ENCODE peak calls at places on chromosomes 6 and 20, in ten cellular contexts. Z, V, K, L, C, N, A, I, P and D are unnamed samples.

GRCh38 chr20:25552977-25553376 is 32.4 kb downstream of the NINL start:
- DNase-seq in Z (no peak), V (no peak), K (no peak), L (no peak), C (no peak), N (no peak), A (no peak), I (no peak), P (no peak), D (no peak)

GRCh38 chr6:7137335-7138106 is 29.8 kb downstream of the RREB1 start:
- DNase-seq in Z (no peak), V (no peak), K (peak; percentile 55), L (peak; percentile 68), C (no peak), N (peak; percentile 46), A (peak; percentile 47), I (no peak), P (peak; percentile 14), D (no peak)

GRCh38 chr6:82870582-82871172 is 195.0 kb downstream of the UBE3D start:
- DNase-seq in Z (no peak), V (no peak), K (no peak), L (no peak), C (no peak), N (no peak), A (no peak), I (peak; percentile 1), P (no peak), D (no peak)

GRCh38 chr20:33419140-33419974 is 18.0 kb upstream of the CDK5RAP1 start:
- DNase-seq in Z (peak; percentile 39), V (peak; percentile 35), K (no peak), L (peak; percentile 43), C (no peak), N (no peak), A (no peak), I (no peak), P (no peak), D (peak; percentile 91)

GRCh38 chr6:46626228-46626909 is 26.2 kb downstream of the CYP39A1 start:
- DNase-seq in Z (peak; percentile 6), V (peak; percentile 22), K (no peak), L (peak; percentile 18), C (peak; percentile 35), N (peak; percentile 34), A (no peak), I (no peak), P (no peak), D (no peak)

GRCh38 chr20:32460231-32460630 is 102.1 kb downstream of the ASXL1 start:
- DNase-seq in Z (no peak), V (no peak), K (no peak), L (no peak), C (no peak), N (no peak), A (no peak), I (no peak), P (no peak), D (no peak)

GRCh38 chr6:45710304-45710821 is 305.3 kb downstream of the CLIC5 start:
- DNase-seq in Z (no peak), V (no peak), K (no peak), L (no peak), C (no peak), N (no peak), A (peak; percentile 75), I (no peak), P (no peak), D (no peak)

GRCh38 chr6:139801571-139802321 is 427.3 kb upstream of the CITED2 start:
- DNase-seq in Z (no peak), V (no peak), K (no peak), L (peak; percentile 25), C (no peak), N (no peak), A (no peak), I (no peak), P (no peak), D (no peak)

GRCh38 chr6:11432713-11433450 is 104.7 kb upstream of the TMEM170B start:
- DNase-seq in Z (no peak), V (no peak), K (no peak), L (peak; percentile 32), C (peak; percentile 40), N (no peak), A (no peak), I (no peak), P (no peak), D (no peak)

GRCh38 chr6:151763938-151764680 is 43.4 kb upstream of the ESR1 start:
- DNase-seq in Z (peak; percentile 67), V (peak; percentile 50), K (peak; percentile 5), L (peak; percentile 93), C (peak; percentile 29), N (peak; percentile 84), A (peak; percentile 7), I (no peak), P (no peak), D (peak; percentile 93)

GRCh38 chr20:63802469-63803240 is 28.4 kb downstream of the ZBTB46 start:
- DNase-seq in Z (no peak), V (no peak), K (no peak), L (no peak), C (no peak), N (no peak), A (no peak), I (no peak), P (no peak), D (no peak)

GRCh38 chr20:7912551-7912950 is 27.7 kb downstream of the HAO1 start:
- DNase-seq in Z (no peak), V (no peak), K (no peak), L (no peak), C (no peak), N (no peak), A (no peak), I (no peak), P (no peak), D (no peak)

GRCh38 chr20:38649275-38649891 is 47.8 kb downstream of the ARHGAP40 start:
- DNase-seq in Z (peak; percentile 72), V (peak; percentile 53), K (no peak), L (peak; percentile 17), C (no peak), N (peak; percentile 72), A (no peak), I (peak; percentile 56), P (no peak), D (no peak)